ENCODE peak calls at places on chromosomes 4 and X, in four cellular contexts. One of them, this sample, is unnamed.

GRCh38 chr4:62014982-62015739 is 815.0 kb downstream of the ADGRL3 start:
- DNase-seq in HepG2: no peak
- DNase-seq in H1: no peak
- DNase-seq in K562: no peak
- DNase-seq in this sample: no peak

GRCh38 chrX:341541-342101 is 23.0 kb upstream of the GTPBP6 start:
- DNase-seq in HepG2: no peak
- DNase-seq in H1: no peak
- DNase-seq in K562: no peak
- DNase-seq in this sample: no peak

GRCh38 chr4:13441506-13441905 is 42.6 kb downstream of the RAB28 start:
- DNase-seq in HepG2: no peak
- DNase-seq in H1: no peak
- DNase-seq in K562: no peak
- DNase-seq in this sample: no peak

GRCh38 chr4:185597532-185598188 is 62.4 kb upstream of the PDLIM3 start:
- DNase-seq in HepG2: peak
- DNase-seq in H1: no peak
- DNase-seq in K562: peak
- DNase-seq in this sample: peak

GRCh38 chrX:153592091-153592833 is 6.7 kb downstream of the CCNQ start:
- DNase-seq in HepG2: no peak
- DNase-seq in H1: no peak
- DNase-seq in K562: no peak
- DNase-seq in this sample: no peak

GRCh38 chr4:130632731-130633604 is 1537.0 kb downstream of the C4orf33 start:
- DNase-seq in HepG2: peak
- DNase-seq in H1: no peak
- DNase-seq in K562: no peak
- DNase-seq in this sample: no peak

GRCh38 chr4:42359686-42360085 is 37.6 kb upstream of the SHISA3 start:
- DNase-seq in HepG2: no peak
- DNase-seq in H1: no peak
- DNase-seq in K562: no peak
- DNase-seq in this sample: no peak

GRCh38 chr4:18847276-18847890 is 825.8 kb upstream of the LCORL start:
- DNase-seq in HepG2: no peak
- DNase-seq in H1: no peak
- DNase-seq in K562: no peak
- DNase-seq in this sample: no peak

GRCh38 chr4:121455285-121455684 is 74.5 kb upstream of the QRFPR start:
- DNase-seq in HepG2: no peak
- DNase-seq in H1: no peak
- DNase-seq in K562: no peak
- DNase-seq in this sample: no peak

GRCh38 chrX:84187501-84188319 is at the start of gene RPS6KA6:
- DNase-seq in HepG2: no peak
- DNase-seq in H1: no peak
- DNase-seq in K562: no peak
- DNase-seq in this sample: no peak

DNA sequence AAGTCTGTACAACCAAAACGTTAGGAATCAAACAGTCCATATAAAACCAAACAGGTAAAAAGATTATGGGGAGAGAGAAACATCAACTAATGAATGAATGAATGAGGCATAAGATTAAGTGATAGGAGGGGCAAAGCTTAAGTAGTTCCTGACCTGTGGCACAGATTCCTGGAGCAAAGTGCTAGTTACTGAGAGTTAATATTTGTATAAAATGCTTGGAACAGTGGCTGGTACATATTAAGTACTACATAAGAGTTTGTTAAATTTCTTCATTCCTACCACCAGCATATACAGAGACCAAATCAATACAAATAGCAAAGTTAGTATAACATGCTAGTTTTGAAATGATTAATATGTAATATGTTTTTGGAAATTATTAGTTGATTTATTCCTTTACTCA is 363.7 kb downstream of the ADAM29 start:
- DNase-seq in HepG2: no peak
- DNase-seq in H1: no peak
- DNase-seq in K562: no peak
- DNase-seq in this sample: no peak
- TF ChIP-seq BRCA1 in HepG2: no peak
- TF ChIP-seq BRCA1 in H1: no peak
- TF ChIP-seq BRCA1 in K562: no peak
- TF ChIP-seq BRCA1 in this sample: no peak

GRCh38 chr4:182292657-182293056 is 49.5 kb downstream of the TENM3 start:
- DNase-seq in HepG2: no peak
- DNase-seq in H1: no peak
- DNase-seq in K562: no peak
- DNase-seq in this sample: no peak

GRCh38 chr4:182294436-182294835 is 51.2 kb downstream of the TENM3 start:
- DNase-seq in HepG2: no peak
- DNase-seq in H1: no peak
- DNase-seq in K562: no peak
- DNase-seq in this sample: no peak

GRCh38 chr4:182301736-182302135 is 58.5 kb downstream of the TENM3 start:
- DNase-seq in HepG2: no peak
- DNase-seq in H1: no peak
- DNase-seq in K562: no peak
- DNase-seq in this sample: no peak

GRCh38 chr4:182293836-182294235 is 50.6 kb downstream of the TENM3 start:
- DNase-seq in HepG2: no peak
- DNase-seq in H1: no peak
- DNase-seq in K562: no peak
- DNase-seq in this sample: no peak

DNA sequence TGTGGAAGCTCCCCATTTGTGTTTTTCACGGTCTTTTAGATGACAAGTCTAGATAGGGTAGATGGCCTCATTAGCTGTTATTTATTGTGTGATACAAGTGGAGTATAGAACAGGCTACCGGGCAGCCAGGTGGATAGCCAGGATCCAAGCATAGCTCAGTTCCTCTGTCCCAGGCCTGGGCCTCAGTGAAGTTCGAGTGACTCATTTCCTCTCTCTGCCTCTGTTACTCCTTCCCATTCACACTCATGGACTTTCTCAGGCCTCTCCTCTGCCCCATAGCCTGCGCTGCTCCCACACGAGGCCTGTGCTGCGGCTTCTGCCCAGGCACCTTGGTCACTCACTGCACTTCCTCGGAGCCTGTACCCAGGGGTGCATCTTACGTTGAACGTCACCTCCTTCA is 54.5 kb downstream of the TENM3 start:
- DNase-seq in HepG2: no peak
- DNase-seq in H1: no peak
- DNase-seq in K562: no peak
- DNase-seq in this sample: no peak
- TF ChIP-seq ATF3 in HepG2: no peak
- TF ChIP-seq ATF3 in H1: no peak
- TF ChIP-seq ATF3 in K562: no peak
- TF ChIP-seq ATF3 in this sample: no peak

GRCh38 chr4:3073158-3074077 is 920 bp downstream of the HTT-AS start:
- DNase-seq in HepG2: peak
- DNase-seq in H1: no peak
- DNase-seq in K562: no peak
- DNase-seq in this sample: no peak
- TF ChIP-seq BRCA1 in HepG2: no peak
- TF ChIP-seq BRCA1 in H1: no peak
- TF ChIP-seq BRCA1 in K562: no peak
- TF ChIP-seq BRCA1 in this sample: no peak

GRCh38 chrX:13304052-13304451 is 15.8 kb downstream of the ATXN3L start:
- DNase-seq in HepG2: no peak
- DNase-seq in H1: no peak
- DNase-seq in K562: no peak
- DNase-seq in this sample: no peak

GRCh38 chrX:13311560-13311959 is 8.3 kb downstream of the ATXN3L start:
- DNase-seq in HepG2: no peak
- DNase-seq in H1: no peak
- DNase-seq in K562: no peak
- DNase-seq in this sample: no peak

GRCh38 chrX:13307041-13307440 is 12.8 kb downstream of the ATXN3L start:
- DNase-seq in HepG2: no peak
- DNase-seq in H1: no peak
- DNase-seq in K562: no peak
- DNase-seq in this sample: no peak

GRCh38 chrX:13305091-13305490 is 14.8 kb downstream of the ATXN3L start:
- DNase-seq in HepG2: no peak
- DNase-seq in H1: no peak
- DNase-seq in K562: no peak
- DNase-seq in this sample: no peak

GRCh38 chrX:13309631-13310030 is 10.2 kb downstream of the ATXN3L start:
- DNase-seq in HepG2: no peak
- DNase-seq in H1: no peak
- DNase-seq in K562: no peak
- DNase-seq in this sample: no peak
- TF ChIP-seq ATF3 in HepG2: no peak
- TF ChIP-seq ATF3 in H1: no peak
- TF ChIP-seq ATF3 in K562: no peak
- TF ChIP-seq ATF3 in this sample: no peak

DNA sequence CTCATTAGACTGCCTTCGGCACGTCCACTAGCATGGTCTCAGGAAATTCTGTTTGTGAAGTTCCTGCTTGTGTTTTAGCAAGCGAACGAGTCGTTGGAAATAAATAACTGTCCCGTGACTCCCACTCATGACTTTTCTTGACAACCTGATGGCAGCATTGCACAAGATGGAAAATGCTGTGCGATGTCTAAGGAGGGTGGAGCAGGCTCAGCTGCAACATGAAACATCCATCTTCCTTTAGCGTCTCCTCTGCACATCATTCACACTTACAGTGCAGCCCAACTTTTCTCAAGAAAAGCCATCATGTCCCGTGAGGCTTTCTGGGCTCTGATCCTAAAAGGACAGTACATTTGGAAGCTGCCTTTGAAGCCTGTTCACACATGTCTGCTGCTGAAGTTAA is 328.9 kb upstream of the ZFP42 start:
- DNase-seq in HepG2: no peak
- DNase-seq in H1: no peak
- DNase-seq in K562: no peak
- DNase-seq in this sample: no peak
- TF ChIP-seq BRCA1 in HepG2: no peak
- TF ChIP-seq BRCA1 in H1: no peak
- TF ChIP-seq BRCA1 in K562: no peak
- TF ChIP-seq BRCA1 in this sample: no peak

GRCh38 chr4:53959373-53959772 is 105.0 kb downstream of the CHIC2 start:
- DNase-seq in HepG2: no peak
- DNase-seq in H1: no peak
- DNase-seq in K562: no peak
- DNase-seq in this sample: no peak
- TF ChIP-seq ATF3 in HepG2: no peak
- TF ChIP-seq ATF3 in H1: no peak
- TF ChIP-seq ATF3 in K562: no peak
- TF ChIP-seq ATF3 in this sample: no peak

This sample was measured in GM12878.